ENCODE peak calls at places on chromosome 14, in eight cellular contexts. One of them, this sample, is unnamed.

GRCh38 chr14:55160989-55161388 is 30.4 kb downstream of the DLGAP5 start:
- DNase-seq in stomach: no peak
- DNase-seq in H1: no peak
- DNase-seq in upper lobe of left lung: no peak
- DNase-seq in SK-N-SH: peak; percentile 50
- DNase-seq in HepG2: peak; percentile 8
- DNase-seq in suprapubic skin: no peak
- DNase-seq in GM12878: no peak
- DNase-seq in this sample: no peak

GRCh38 chr14:61925043-61925442 is 162.8 kb downstream of the SNAPC1 start:
- DNase-seq in stomach: no peak
- DNase-seq in H1: no peak
- DNase-seq in upper lobe of left lung: no peak
- DNase-seq in SK-N-SH: no peak
- DNase-seq in HepG2: peak; percentile 5
- DNase-seq in suprapubic skin: no peak
- DNase-seq in GM12878: no peak
- DNase-seq in this sample: no peak

GRCh38 chr14:106269451-106270204 is 743.2 kb downstream of the TMEM121 start:
- DNase-seq in stomach: no peak
- DNase-seq in H1: no peak
- DNase-seq in upper lobe of left lung: no peak
- DNase-seq in SK-N-SH: no peak
- DNase-seq in HepG2: no peak
- DNase-seq in suprapubic skin: no peak
- DNase-seq in GM12878: no peak
- DNase-seq in this sample: no peak

GRCh38 chr14:32059702-32060101 is 17.4 kb upstream of the ARHGAP5 start:
- DNase-seq in stomach: no peak
- DNase-seq in H1: no peak
- DNase-seq in upper lobe of left lung: no peak
- DNase-seq in SK-N-SH: no peak
- DNase-seq in HepG2: no peak
- DNase-seq in suprapubic skin: no peak
- DNase-seq in GM12878: no peak
- DNase-seq in this sample: no peak

GRCh38 chr14:67674480-67675218 is at the start of gene VTI1B:
- DNase-seq in stomach: peak; percentile 72
- DNase-seq in H1: no peak
- DNase-seq in upper lobe of left lung: peak; percentile 73
- DNase-seq in SK-N-SH: peak; percentile 94
- DNase-seq in HepG2: peak; percentile 65
- DNase-seq in suprapubic skin: peak; percentile 78
- DNase-seq in GM12878: no peak
- DNase-seq in this sample: peak; percentile 80

GRCh38 chr14:59631237-59631636 is 54.6 kb upstream of the CCDC175 start:
- DNase-seq in stomach: no peak
- DNase-seq in H1: no peak
- DNase-seq in upper lobe of left lung: no peak
- DNase-seq in SK-N-SH: peak; percentile 39
- DNase-seq in HepG2: peak; percentile 9
- DNase-seq in suprapubic skin: no peak
- DNase-seq in GM12878: no peak
- DNase-seq in this sample: no peak

GRCh38 chr14:69043598-69044267 is 64.6 kb upstream of the ACTN1 start:
- DNase-seq in stomach: no peak
- DNase-seq in H1: no peak
- DNase-seq in upper lobe of left lung: peak; percentile 46
- DNase-seq in SK-N-SH: no peak
- DNase-seq in HepG2: no peak
- DNase-seq in suprapubic skin: no peak
- DNase-seq in GM12878: no peak
- DNase-seq in this sample: peak; percentile 79

GRCh38 chr14:20606190-20606901 is 15.2 kb upstream of the RNASE12 start:
- DNase-seq in stomach: peak; percentile 44
- DNase-seq in H1: no peak
- DNase-seq in upper lobe of left lung: peak; percentile 36
- DNase-seq in SK-N-SH: peak; percentile 34
- DNase-seq in HepG2: peak; percentile 79
- DNase-seq in suprapubic skin: no peak
- DNase-seq in GM12878: no peak
- DNase-seq in this sample: no peak

GRCh38 chr14:84006643-84007137 is 1523.3 kb upstream of the FLRT2 start:
- DNase-seq in stomach: no peak
- DNase-seq in H1: no peak
- DNase-seq in upper lobe of left lung: no peak
- DNase-seq in SK-N-SH: no peak
- DNase-seq in HepG2: no peak
- DNase-seq in suprapubic skin: no peak
- DNase-seq in GM12878: no peak
- DNase-seq in this sample: no peak

GRCh38 chr14:41549821-41550597 is 56.7 kb upstream of the LRFN5 start:
- DNase-seq in stomach: no peak
- DNase-seq in H1: no peak
- DNase-seq in upper lobe of left lung: no peak
- DNase-seq in SK-N-SH: no peak
- DNase-seq in HepG2: no peak
- DNase-seq in suprapubic skin: no peak
- DNase-seq in GM12878: no peak
- DNase-seq in this sample: no peak

GRCh38 chr14:94129758-94130414 is 482 bp upstream of the IFI27L2 start:
- DNase-seq in stomach: no peak
- DNase-seq in H1: no peak
- DNase-seq in upper lobe of left lung: peak; percentile 64
- DNase-seq in SK-N-SH: peak; percentile 59
- DNase-seq in HepG2: no peak
- DNase-seq in suprapubic skin: no peak
- DNase-seq in GM12878: no peak
- DNase-seq in this sample: no peak

GRCh38 chr14:32252030-32252670 is 49.1 kb upstream of the RNU6-8 start:
- DNase-seq in stomach: peak; percentile 43
- DNase-seq in H1: no peak
- DNase-seq in upper lobe of left lung: peak; percentile 61
- DNase-seq in SK-N-SH: peak; percentile 76
- DNase-seq in HepG2: peak; percentile 89
- DNase-seq in suprapubic skin: no peak
- DNase-seq in GM12878: peak; percentile 36
- DNase-seq in this sample: peak; percentile 72

GRCh38 chr14:34012369-34012768 is 61.5 kb upstream of the EGLN3 start:
- DNase-seq in stomach: no peak
- DNase-seq in H1: no peak
- DNase-seq in upper lobe of left lung: no peak
- DNase-seq in SK-N-SH: no peak
- DNase-seq in HepG2: no peak
- DNase-seq in suprapubic skin: no peak
- DNase-seq in GM12878: no peak
- DNase-seq in this sample: no peak

GRCh38 chr14:57168138-57168695 is 100.5 kb downstream of the EXOC5 start:
- DNase-seq in stomach: no peak
- DNase-seq in H1: no peak
- DNase-seq in upper lobe of left lung: no peak
- DNase-seq in SK-N-SH: no peak
- DNase-seq in HepG2: no peak
- DNase-seq in suprapubic skin: no peak
- DNase-seq in GM12878: no peak
- DNase-seq in this sample: no peak

GRCh38 chr14:61188936-61189808 is 92.0 kb downstream of the TMEM30B start:
- DNase-seq in stomach: peak; percentile 63
- DNase-seq in H1: no peak
- DNase-seq in upper lobe of left lung: peak; percentile 38
- DNase-seq in SK-N-SH: peak; percentile 73
- DNase-seq in HepG2: peak; percentile 48
- DNase-seq in suprapubic skin: peak; percentile 66
- DNase-seq in GM12878: no peak
- DNase-seq in this sample: peak; percentile 74

GRCh38 chr14:100894416-100894815 is 9.1 kb downstream of the RTL1 start:
- DNase-seq in stomach: no peak
- DNase-seq in H1: no peak
- DNase-seq in upper lobe of left lung: no peak
- DNase-seq in SK-N-SH: no peak
- DNase-seq in HepG2: no peak
- DNase-seq in suprapubic skin: no peak
- DNase-seq in GM12878: no peak
- DNase-seq in this sample: no peak

GRCh38 chr14:24329736-24330135 is 5.1 kb downstream of the ADCY4 start:
- DNase-seq in stomach: peak; percentile 62
- DNase-seq in H1: no peak
- DNase-seq in upper lobe of left lung: peak; percentile 90
- DNase-seq in SK-N-SH: no peak
- DNase-seq in HepG2: no peak
- DNase-seq in suprapubic skin: no peak
- DNase-seq in GM12878: no peak
- DNase-seq in this sample: peak; percentile 76

GRCh38 chr14:77763978-77764377 is 3.0 kb upstream of the SNW1 start:
- DNase-seq in stomach: no peak
- DNase-seq in H1: no peak
- DNase-seq in upper lobe of left lung: no peak
- DNase-seq in SK-N-SH: no peak
- DNase-seq in HepG2: no peak
- DNase-seq in suprapubic skin: no peak
- DNase-seq in GM12878: no peak
- DNase-seq in this sample: no peak

GRCh38 chr14:77761205-77761931 is 412 bp upstream of the SNW1 start:
- DNase-seq in stomach: no peak
- DNase-seq in H1: no peak
- DNase-seq in upper lobe of left lung: peak; percentile 41
- DNase-seq in SK-N-SH: peak; percentile 55
- DNase-seq in HepG2: peak; percentile 62
- DNase-seq in suprapubic skin: no peak
- DNase-seq in GM12878: peak; percentile 84
- DNase-seq in this sample: peak; percentile 65

GRCh38 chr14:77763316-77763715 is 2.4 kb upstream of the SNW1 start:
- DNase-seq in stomach: no peak
- DNase-seq in H1: no peak
- DNase-seq in upper lobe of left lung: no peak
- DNase-seq in SK-N-SH: no peak
- DNase-seq in HepG2: no peak
- DNase-seq in suprapubic skin: no peak
- DNase-seq in GM12878: no peak
- DNase-seq in this sample: no peak

GRCh38 chr14:77760381-77761204 is at the start of gene SNW1:
- DNase-seq in stomach: peak; percentile 93
- DNase-seq in H1: peak; percentile 83
- DNase-seq in upper lobe of left lung: peak; percentile 95
- DNase-seq in SK-N-SH: peak; percentile 90
- DNase-seq in HepG2: peak; percentile 91
- DNase-seq in suprapubic skin: peak; percentile 95
- DNase-seq in GM12878: no peak
- DNase-seq in this sample: peak; percentile 97
- TF ChIP-seq CTCF in stomach: no peak
- TF ChIP-seq CTCF in H1: no peak
- TF ChIP-seq CTCF in upper lobe of left lung: no peak
- TF ChIP-seq CTCF in SK-N-SH: no peak
- TF ChIP-seq CTCF in HepG2: no peak
- TF ChIP-seq CTCF in suprapubic skin: no peak
- TF ChIP-seq CTCF in GM12878: no peak
- TF ChIP-seq CTCF in this sample: no peak

DNA sequence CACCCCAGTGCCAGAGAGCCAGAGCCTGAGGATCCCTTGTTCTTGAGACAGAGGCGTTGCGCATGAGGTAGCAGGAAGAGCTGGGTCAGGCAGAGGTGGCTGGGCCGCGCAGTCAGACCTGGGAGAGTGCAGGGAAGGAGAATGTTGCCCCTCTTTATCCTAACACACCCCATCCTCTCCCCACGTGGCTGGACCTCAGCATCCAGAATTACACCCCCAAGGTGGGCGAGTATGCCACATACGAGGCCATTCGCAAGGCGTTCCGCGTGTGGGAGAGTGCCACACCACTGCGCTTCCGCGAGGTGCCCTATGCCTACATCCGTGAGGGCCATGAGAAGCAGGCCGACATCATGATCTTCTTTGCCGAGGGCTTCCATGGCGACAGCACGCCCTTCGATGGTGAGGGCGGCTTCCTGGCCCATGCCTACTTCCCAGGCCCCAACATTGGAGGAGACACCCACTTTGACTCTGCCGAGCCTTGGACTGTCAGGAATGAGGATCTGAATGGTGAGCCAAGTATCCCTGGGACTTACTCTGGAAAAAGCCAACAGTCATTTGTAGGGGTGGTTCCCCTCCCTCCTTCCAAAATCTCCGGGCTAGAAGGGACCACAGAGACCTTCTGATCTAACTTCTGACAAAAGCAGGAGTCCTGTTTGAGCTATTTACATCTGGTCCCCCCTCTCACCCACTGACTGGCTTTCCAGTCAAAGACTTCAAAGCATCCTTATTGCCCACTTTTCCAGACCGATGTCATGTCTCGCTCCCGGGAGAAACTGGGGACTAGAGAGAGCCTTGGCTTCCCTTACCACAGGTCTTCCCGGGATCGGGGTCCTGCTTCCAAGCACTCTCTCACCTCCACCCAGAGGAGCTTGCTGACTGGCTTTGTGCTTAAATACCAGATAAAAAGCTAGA is 6.1 kb downstream of the MMP14 start:
- DNase-seq in stomach: no peak
- DNase-seq in H1: no peak
- DNase-seq in upper lobe of left lung: no peak
- DNase-seq in SK-N-SH: no peak
- DNase-seq in HepG2: no peak
- DNase-seq in suprapubic skin: peak; percentile 51
- DNase-seq in GM12878: no peak
- DNase-seq in this sample: peak; percentile 49
- TF ChIP-seq POLR2AphosphoS5 in stomach: no peak
- TF ChIP-seq POLR2AphosphoS5 in H1: no peak
- TF ChIP-seq POLR2AphosphoS5 in upper lobe of left lung: no peak
- TF ChIP-seq POLR2AphosphoS5 in SK-N-SH: no peak
- TF ChIP-seq POLR2AphosphoS5 in HepG2: no peak
- TF ChIP-seq POLR2AphosphoS5 in suprapubic skin: no peak
- TF ChIP-seq POLR2AphosphoS5 in GM12878: no peak
- TF ChIP-seq POLR2AphosphoS5 in this sample: no peak

GRCh38 chr14:104994988-104995387 is 9.4 kb downstream of the CLBA1 start:
- DNase-seq in stomach: no peak
- DNase-seq in H1: no peak
- DNase-seq in upper lobe of left lung: no peak
- DNase-seq in SK-N-SH: no peak
- DNase-seq in HepG2: no peak
- DNase-seq in suprapubic skin: no peak
- DNase-seq in GM12878: no peak
- DNase-seq in this sample: no peak
- TF ChIP-seq EP300 in stomach: no peak
- TF ChIP-seq EP300 in H1: no peak
- TF ChIP-seq EP300 in upper lobe of left lung: no peak
- TF ChIP-seq EP300 in SK-N-SH: no peak
- TF ChIP-seq EP300 in HepG2: no peak
- TF ChIP-seq EP300 in suprapubic skin: no peak
- TF ChIP-seq EP300 in GM12878: no peak
- TF ChIP-seq EP300 in this sample: no peak

DNA sequence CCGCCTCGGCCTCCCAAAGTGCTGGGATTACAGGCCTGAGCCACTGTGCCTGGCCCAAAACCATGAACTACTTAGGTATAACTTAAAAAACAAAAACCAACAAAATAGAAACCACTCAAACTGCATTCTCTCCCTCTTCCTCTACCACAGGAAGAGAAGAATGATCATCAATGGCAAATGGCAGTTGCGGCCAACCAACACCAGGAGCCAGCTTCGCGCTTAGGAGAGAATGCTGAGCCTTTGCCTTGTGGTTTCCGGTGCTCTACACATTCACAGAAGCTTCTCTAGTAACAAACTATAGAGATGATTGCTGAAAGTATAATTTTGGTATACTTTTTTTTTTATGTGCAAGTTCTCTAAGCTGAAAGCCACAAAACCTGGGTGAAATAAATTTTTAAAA is 17.1 kb downstream of the CATSPERB start:
- DNase-seq in stomach: no peak
- DNase-seq in H1: no peak
- DNase-seq in upper lobe of left lung: no peak
- DNase-seq in SK-N-SH: no peak
- DNase-seq in HepG2: no peak
- DNase-seq in suprapubic skin: no peak
- DNase-seq in GM12878: no peak
- DNase-seq in this sample: no peak
- TF ChIP-seq CTCF in stomach: no peak
- TF ChIP-seq CTCF in H1: peak; percentile 68
- TF ChIP-seq CTCF in upper lobe of left lung: no peak
- TF ChIP-seq CTCF in SK-N-SH: no peak
- TF ChIP-seq CTCF in HepG2: peak; percentile 36
- TF ChIP-seq CTCF in suprapubic skin: no peak
- TF ChIP-seq CTCF in GM12878: no peak
- TF ChIP-seq CTCF in this sample: no peak